ENCODE peak calls at places on chromosomes 6 and 20, in ten cellular contexts. Z is ovary, D is adipocyte, Q is left ventricle myocardium inferior, H is right cardiac atrium, O is IMR-90, M is right atrium auricular region, X is breast epithelium, N is small intestine, Y is GM23248. C is an unnamed sample.

GRCh38 chr6:4017847-4018193 is 61.1 kb downstream of the FAM217A start:
- DNase-seq in Y (peak; percentile 59), N (peak; percentile 58), D (peak; percentile 65), O (peak; percentile 34), H (no peak), X (no peak), Z (no peak), Q (no peak), M (no peak), C (peak; percentile 28)

GRCh38 chr20:17985388-17986018 is 16.7 kb downstream of the MGME1 start:
- DNase-seq in X (no peak), Y (no peak), M (peak; percentile 1), D (no peak), Q (no peak), O (no peak), Z (no peak), N (peak; percentile 94), H (no peak), C (no peak)

GRCh38 chr6:5851261-5851757 is 155.4 kb downstream of the NRN1 start:
- DNase-seq in Y (peak; percentile 62), H (peak; percentile 81), X (no peak), Q (peak; percentile 35), D (peak; percentile 9), M (no peak), O (no peak), N (peak; percentile 74), Z (no peak), C (peak; percentile 91)

GRCh38 chr20:18056174-18057105 is 1.3 kb downstream of the OVOL2 start:
- DNase-seq in N (peak; percentile 84), H (no peak), Q (no peak), Y (peak; percentile 25), X (no peak), Z (no peak), O (no peak), D (peak; percentile 4), M (no peak), C (peak; percentile 86)

GRCh38 chr6:53109612-53110011 is 39.0 kb downstream of the GCM1 start:
- DNase-seq in O (no peak), Q (no peak), N (no peak), M (no peak), H (no peak), Z (no peak), Y (no peak), D (no peak), X (no peak), C (no peak)

GRCh38 chr6:107313776-107314175 is 145.6 kb downstream of the PDSS2 start:
- DNase-seq in N (no peak), D (no peak), H (no peak), X (no peak), Y (no peak), Z (no peak), Q (no peak), M (no peak), O (no peak), C (no peak)

GRCh38 chr20:34179636-34180360 is 61.4 kb upstream of the ASIP start:
- DNase-seq in X (no peak), M (no peak), N (peak; percentile 16), Y (peak; percentile 13), O (no peak), D (peak; percentile 18), Q (no peak), Z (no peak), H (no peak), C (no peak)

GRCh38 chr20:30594112-30594511 is 663.4 kb upstream of the DEFB115 start:
- DNase-seq in N (no peak), X (no peak), M (no peak), Y (no peak), Q (no peak), O (no peak), Z (no peak), D (no peak), H (no peak), C (peak; percentile 39)

GRCh38 chr6:3884007-3884745 is 35.0 kb downstream of the FAM50B start:
- DNase-seq in Q (no peak), D (peak; percentile 77), X (no peak), O (peak; percentile 83), Z (no peak), M (no peak), Y (peak; percentile 80), H (no peak), N (peak; percentile 41), C (no peak)

GRCh38 chr20:5691918-5692618 is 58.1 kb upstream of the SHLD1 start:
- DNase-seq in N (no peak), M (no peak), Z (no peak), D (no peak), Q (no peak), Y (no peak), O (no peak), X (no peak), H (no peak), C (no peak)

GRCh38 chr20:10696650-10697049 is 22.9 kb upstream of the JAG1 start:
- DNase-seq in O (no peak), M (no peak), Z (no peak), Y (no peak), Q (no peak), N (peak; percentile 9), D (no peak), H (peak; percentile 37), X (no peak), C (peak; percentile 55)

GRCh38 chr6:154301086-154301625 is 55.4 kb downstream of the IPCEF1 start:
- DNase-seq in D (no peak), Y (no peak), O (peak; percentile 57), N (no peak), Q (no peak), Z (no peak), M (no peak), H (no peak), X (no peak), C (no peak)

GRCh38 chr6:168791916-168792315 is 350.9 kb downstream of the SMOC2 start:
- DNase-seq in Y (no peak), D (no peak), Q (no peak), X (no peak), H (no peak), M (no peak), O (no peak), Z (no peak), N (no peak), C (no peak)

GRCh38 chr6:149766156-149766768 is 16.7 kb downstream of the PCMT1 start:
- DNase-seq in H (no peak), M (no peak), D (peak; percentile 91), X (no peak), O (peak; percentile 61), Z (no peak), Q (no peak), Y (peak; percentile 37), N (no peak), C (no peak)

GRCh38 chr6:106444777-106445507 is 84.4 kb downstream of the CRYBG1 start:
- DNase-seq in X (no peak), Z (no peak), Y (peak; percentile 77), H (no peak), N (peak; percentile 81), D (peak; percentile 87), O (peak; percentile 69), Q (no peak), M (no peak), C (peak; percentile 62)

GRCh38 chr6:100022847-100023246 is 28.8 kb upstream of the MCHR2 start:
- DNase-seq in Q (no peak), Y (no peak), D (no peak), Z (no peak), M (no peak), X (no peak), H (no peak), N (no peak), O (no peak), C (peak; percentile 8)

DNA sequence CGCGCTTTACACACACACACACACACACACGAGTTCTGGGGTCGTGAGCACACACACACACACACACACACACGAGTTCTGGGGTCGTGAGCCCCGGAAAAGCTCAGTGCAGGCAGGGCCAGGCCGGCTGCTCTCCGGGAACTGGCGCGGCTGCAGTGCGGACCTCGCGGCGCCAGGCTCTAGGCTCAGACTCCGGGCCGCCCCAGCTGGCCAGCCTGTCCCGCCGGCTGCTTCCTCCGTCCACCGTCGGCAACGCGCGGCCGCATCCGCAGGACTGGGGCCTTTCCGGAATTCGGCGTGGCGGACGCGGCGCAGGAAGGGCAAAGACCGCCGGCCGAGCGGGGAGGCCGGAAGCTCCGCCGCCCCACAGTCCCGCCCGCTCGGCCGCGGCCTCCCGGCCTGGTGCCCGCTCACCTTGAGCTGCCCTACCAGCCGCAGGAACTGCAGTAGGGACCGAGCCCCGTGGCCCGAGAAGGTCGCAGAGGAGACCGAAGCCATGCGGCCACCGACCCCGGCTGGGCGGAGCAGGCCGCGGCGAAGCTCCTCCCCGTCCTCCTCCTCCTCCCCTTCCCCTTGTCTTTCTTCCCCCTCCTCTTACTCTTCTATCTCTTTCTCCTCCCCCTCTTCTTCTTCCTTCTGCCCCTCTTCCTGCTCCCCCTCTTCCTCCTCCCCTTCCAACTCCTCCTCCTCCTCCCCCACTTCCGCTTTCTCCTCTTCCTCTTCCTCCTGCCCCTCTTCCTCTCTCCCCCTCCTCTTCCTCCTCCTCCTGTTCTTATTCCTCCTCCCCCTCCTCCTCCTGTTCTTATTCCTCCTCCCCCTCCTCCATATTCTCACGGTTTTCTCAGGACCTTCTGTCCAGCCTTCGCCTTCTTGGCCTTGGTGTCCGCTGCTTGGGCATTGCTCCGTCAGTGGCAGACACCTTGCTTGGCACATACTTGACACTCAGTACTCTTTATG is at the start of gene HDDC2:
- DNase-seq in Q (peak; percentile 83), H (peak; percentile 92), O (peak; percentile 73), D (peak; percentile 86), M (peak; percentile 67), N (peak; percentile 63), X (peak; percentile 63), Y (peak; percentile 90), Z (peak; percentile 72), C (peak; percentile 85)
- H3K4me3 ChIP-seq in Q (peak within 1 kb of the TSS; percentile 78), H (peak within 1 kb of the TSS; percentile 56), O (peak within 1 kb of the TSS; percentile 84), D (peak within 1 kb of the TSS; percentile 86), M (peak within 1 kb of the TSS; percentile 85), N (peak within 1 kb of the TSS; percentile 73), X (peak within 1 kb of the TSS; percentile 98), Y (peak within 1 kb of the TSS; percentile 82), Z (peak within 1 kb of the TSS; percentile 75), C (peak within 1 kb of the TSS; percentile 76)

GRCh38 chr6:113856571-113857564 is at the start of gene MARCKS:
- DNase-seq in H (peak; percentile 95), Y (peak; percentile 98), N (peak; percentile 89), Q (peak; percentile 83), M (peak; percentile 88), X (peak; percentile 77), D (peak; percentile 98), O (peak; percentile 92), Z (peak; percentile 83), C (peak; percentile 87)
- H3K27me3 ChIP-seq in H (no peaks in the 10 kb centered on the region), Y (no peaks in the 10 kb centered on the region), N (no peaks in the 10 kb centered on the region), Q (peaks cover 21% of the 10 kb centered on the region), M (no peaks in the 10 kb centered on the region), X (no peaks in the 10 kb centered on the region), D (no peaks in the 10 kb centered on the region), O (no peaks in the 10 kb centered on the region), Z (no peaks in the 10 kb centered on the region), C (peaks cover 37% of the 10 kb centered on the region)

DNA sequence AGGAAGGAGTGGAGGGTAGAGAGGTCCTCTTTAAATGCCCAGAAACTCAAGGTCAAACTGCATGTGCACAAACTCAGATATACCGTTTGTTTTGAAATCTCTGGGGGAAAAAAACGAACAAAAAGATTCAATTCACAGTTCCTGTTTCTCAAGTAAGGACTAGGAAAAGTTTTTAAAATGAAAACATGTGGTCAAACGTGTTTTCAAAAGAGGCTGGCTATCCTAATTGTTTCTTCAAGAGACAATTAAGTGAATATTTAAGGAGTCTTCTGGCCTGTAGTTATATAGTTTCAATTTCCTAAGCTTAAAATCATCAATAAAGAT is 3.1 kb downstream of the RSPO3 start:
- DNase-seq in O (no peak), H (no peak), D (no peak), Y (no peak), M (no peak), X (no peak), Z (no peak), N (no peak), Q (no peak), C (no peak)
- H3K4me3 ChIP-seq in O (no peak overlapping the region), H (no peak overlapping the region), D (peak overlapping the region; percentile 89), Y (no peak overlapping the region), M (no peak overlapping the region), X (peak overlapping the region; percentile 83), Z (no peak overlapping the region), N (no peak overlapping the region), Q (no peak overlapping the region), C (no peak overlapping the region)

GRCh38 chr20:31962741-31963140 is 5.2 kb upstream of the XKR7 start:
- DNase-seq in N (no peak), M (no peak), Z (no peak), Q (no peak), X (no peak), Y (no peak), H (no peak), D (no peak), O (no peak), C (no peak)
- H3K27me3 ChIP-seq in N (no peaks in the 10 kb centered on the region), M (no peaks in the 10 kb centered on the region), Z (no peaks in the 10 kb centered on the region), Q (peaks cover 67% of the 10 kb centered on the region), X (no peaks in the 10 kb centered on the region), Y (peaks cover 60% of the 10 kb centered on the region), H (no peaks in the 10 kb centered on the region), D (peaks cover 68% of the 10 kb centered on the region), O (peaks cover 45% of the 10 kb centered on the region), C (peaks cover 14% of the 10 kb centered on the region)